ENCODE peak calls at places on chromosomes 4 and X, in four cellular contexts. One of them, this sample, is unnamed.

GRCh38 chrX:153780678-153781427 is at the start of gene SRPK3:
- ATAC-seq in RWPE2: peak
- ATAC-seq in DND-41: no peak
- ATAC-seq in lung: peak
- ATAC-seq in this sample: peak

GRCh38 chr4:107853444-107854325 is 29.0 kb downstream of the SGMS2 start:
- ATAC-seq in RWPE2: peak
- ATAC-seq in DND-41: no peak
- ATAC-seq in lung: peak
- ATAC-seq in this sample: peak

GRCh38 chrX:150365953-150366911 is 3.1 kb downstream of the MAMLD1 start:
- ATAC-seq in RWPE2: no peak
- ATAC-seq in DND-41: no peak
- ATAC-seq in lung: no peak
- ATAC-seq in this sample: no peak

GRCh38 chrX:39262641-39263040 is 461.4 kb downstream of the MID1IP1 start:
- ATAC-seq in RWPE2: peak
- ATAC-seq in DND-41: no peak
- ATAC-seq in lung: no peak
- ATAC-seq in this sample: no peak

GRCh38 chrX:48956728-48957414 is 536 bp downstream of the OTUD5 start:
- ATAC-seq in RWPE2: no peak
- ATAC-seq in DND-41: no peak
- ATAC-seq in lung: no peak
- ATAC-seq in this sample: no peak

GRCh38 chr4:47668810-47669408 is 169.0 kb downstream of the CORIN start:
- ATAC-seq in RWPE2: peak
- ATAC-seq in DND-41: peak
- ATAC-seq in lung: no peak
- ATAC-seq in this sample: no peak

GRCh38 chrX:101430457-101431078 is 22.5 kb downstream of the HNRNPH2 start:
- ATAC-seq in RWPE2: no peak
- ATAC-seq in DND-41: no peak
- ATAC-seq in lung: no peak
- ATAC-seq in this sample: no peak

GRCh38 chrX:41302293-41302868 is 31.6 kb upstream of the DDX3X start:
- ATAC-seq in RWPE2: peak
- ATAC-seq in DND-41: no peak
- ATAC-seq in lung: no peak
- ATAC-seq in this sample: no peak

GRCh38 chrX:134885336-134886016 is 105.3 kb upstream of the SMIM10 start:
- ATAC-seq in RWPE2: peak
- ATAC-seq in DND-41: no peak
- ATAC-seq in lung: no peak
- ATAC-seq in this sample: no peak

GRCh38 chr4:77586953-77587383 is 18.7 kb upstream of the CXCL13 start:
- ATAC-seq in RWPE2: peak
- ATAC-seq in DND-41: no peak
- ATAC-seq in lung: no peak
- ATAC-seq in this sample: no peak

GRCh38 chr4:83285022-83285387 is 407 bp upstream of the COQ2 start:
- ATAC-seq in RWPE2: no peak
- ATAC-seq in DND-41: peak
- ATAC-seq in lung: no peak
- ATAC-seq in this sample: peak
- H3K27ac ChIP-seq in RWPE2: peak
- H3K27ac ChIP-seq in DND-41: peak
- H3K27ac ChIP-seq in lung: no peak
- H3K27ac ChIP-seq in this sample: peak

GRCh38 chr4:152460488-152460887 is 75.4 kb downstream of the FBXW7 start:
- ATAC-seq in RWPE2: peak
- ATAC-seq in DND-41: no peak
- ATAC-seq in lung: no peak
- ATAC-seq in this sample: no peak
- TF ChIP-seq CTCF in RWPE2: peak
- TF ChIP-seq CTCF in DND-41: no peak
- TF ChIP-seq CTCF in lung: no peak
- TF ChIP-seq CTCF in this sample: no peak

DNA sequence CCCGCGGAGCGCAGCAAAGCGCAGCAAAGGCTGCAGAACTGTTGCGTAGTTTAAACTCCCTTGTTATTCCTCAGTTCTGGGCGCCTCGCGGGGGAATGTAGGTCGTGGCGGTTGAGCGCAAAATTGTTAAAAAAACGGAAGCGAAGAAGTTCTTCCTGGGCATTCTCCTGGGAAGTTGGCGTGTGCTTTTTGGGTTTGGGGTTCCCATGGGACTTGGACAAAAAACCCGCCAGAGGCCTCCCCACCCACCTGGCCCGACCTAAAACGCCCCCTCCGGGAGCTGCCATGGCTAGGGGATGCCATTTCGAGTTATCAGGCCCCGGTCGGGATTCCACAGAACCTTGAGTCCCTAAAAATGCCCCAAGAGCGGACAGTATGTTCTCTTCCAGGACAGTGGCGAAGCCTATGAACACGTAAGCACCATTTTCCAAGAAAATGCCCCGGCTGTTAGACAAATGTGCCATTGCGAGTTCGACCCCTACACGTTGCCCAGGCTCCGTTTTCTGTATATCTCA is 8.9 kb downstream of the ZIC3 start:
- ATAC-seq in RWPE2: no peak
- ATAC-seq in DND-41: no peak
- ATAC-seq in lung: no peak
- ATAC-seq in this sample: no peak
- H3K27ac ChIP-seq in RWPE2: no peak
- H3K27ac ChIP-seq in DND-41: no peak
- H3K27ac ChIP-seq in lung: no peak
- H3K27ac ChIP-seq in this sample: no peak

GRCh38 chrX:40266490-40267333 is 169.0 kb upstream of the BCOR start:
- ATAC-seq in RWPE2: peak
- ATAC-seq in DND-41: peak
- ATAC-seq in lung: peak
- ATAC-seq in this sample: peak
- TF ChIP-seq CTCF in RWPE2: peak
- TF ChIP-seq CTCF in DND-41: peak
- TF ChIP-seq CTCF in lung: peak
- TF ChIP-seq CTCF in this sample: peak

This sample was measured in gastroesophageal sphincter.